ENCODE peak calls at places on chromosomes 11 and 22, in four cellular contexts. C is pancreas, S is IMR-90, E is heart left ventricle. O is an unnamed sample.

GRCh38 chr11:17792161-17792560 is 57.6 kb downstream of the KCNC1 start:
- DNase-seq in E (no peak), C (no peak), S (no peak), O (no peak)

GRCh38 chr11:96393753-96394348 is 4.0 kb downstream of the JRKL start:
- DNase-seq in C (no peak), E (no peak), S (peak), O (no peak)

GRCh38 chr11:23570828-23571227 is 710.6 kb upstream of the CCDC179 start:
- DNase-seq in S (peak), C (no peak), E (no peak), O (no peak)

GRCh38 chr22:26687439-26687838 is 30.1 kb downstream of the MIAT start:
- DNase-seq in E (no peak), S (no peak), C (no peak), O (no peak)

GRCh38 chr11:12074529-12075195 is 35.7 kb upstream of the MICAL2 start:
- DNase-seq in S (no peak), C (no peak), E (no peak), O (no peak)

GRCh38 chr22:29750029-29750428 is 16.8 kb downstream of the ZMAT5 start:
- DNase-seq in S (no peak), E (no peak), C (no peak), O (no peak)

GRCh38 chr22:24975813-24976341 is 23.4 kb downstream of the KIAA1671 start:
- DNase-seq in E (no peak), C (no peak), S (no peak), O (no peak)

GRCh38 chr11:119316017-119316728 is 757 bp downstream of the MCAM start:
- DNase-seq in S (no peak), C (peak), E (peak), O (no peak)

GRCh38 chr22:19948057-19948760 is 6.6 kb upstream of the TXNRD2 start:
- DNase-seq in S (no peak), C (no peak), E (no peak), O (no peak)

GRCh38 chr11:68993546-68993945 is 12.8 kb upstream of the MRGPRD start:
- DNase-seq in E (no peak), S (no peak), C (no peak), O (no peak)

GRCh38 chr22:19729507-19729906 is 6.2 kb downstream of the GP1BB start:
- DNase-seq in C (no peak), E (no peak), S (no peak), O (no peak)

GRCh38 chr22:25759825-25760231 is 17.8 kb downstream of the MYO18B start:
- DNase-seq in E (peak), C (no peak), S (peak), O (no peak)

GRCh38 chr22:31973739-31974138 is 29.4 kb downstream of the YWHAH start:
- DNase-seq in E (no peak), C (no peak), S (no peak), O (no peak)

GRCh38 chr11:116545912-116546311 is 226.9 kb downstream of the BUD13 start:
- DNase-seq in C (no peak), S (no peak), E (no peak), O (no peak)

DNA sequence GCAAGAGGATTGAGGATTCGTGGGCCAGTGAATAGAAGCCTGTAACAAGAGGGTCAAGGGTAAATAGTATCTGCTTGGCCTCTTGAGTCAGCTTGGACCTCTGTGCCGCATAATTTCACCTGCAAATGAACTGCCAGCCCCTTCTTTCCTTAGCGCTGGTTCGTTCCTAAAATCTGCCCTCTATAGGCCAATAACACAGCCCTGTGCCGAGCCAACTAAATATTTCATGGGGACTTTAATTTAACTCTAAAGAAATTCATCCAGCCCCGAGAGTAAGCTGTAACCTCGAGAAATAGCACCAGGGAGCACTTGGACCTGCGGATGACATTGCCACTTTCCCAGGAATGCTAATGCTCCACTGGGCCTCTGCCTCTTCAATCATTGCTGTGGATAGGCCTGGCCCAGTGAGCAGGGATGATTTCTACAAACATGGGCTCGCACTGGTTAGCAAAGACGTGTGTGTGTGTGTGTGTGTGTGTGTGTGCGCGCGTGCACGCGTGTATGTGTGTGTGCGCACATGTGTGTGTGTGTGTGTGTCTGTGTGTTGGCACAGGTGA is 95.3 kb upstream of the TBCEL start:
- DNase-seq in S (no peak), C (no peak), E (no peak), O (no peak)
- TF ChIP-seq CTCF in S (no peak), C (no peak), E (no peak), O (no peak)

GRCh38 chr11:133082851-133083488 is 449.3 kb downstream of the OPCML start:
- DNase-seq in C (peak), S (peak), E (peak), O (peak)
- TF ChIP-seq CTCF in C (peak), S (peak), E (peak), O (peak)

GRCh38 chr11:44949160-44950035 is 1.3 kb downstream of the TP53I11 start:
- DNase-seq in E (peak), S (peak), C (peak), O (peak)

GRCh38 chr11:44950036-44950624 is 553 bp downstream of the TP53I11 start:
- DNase-seq in S (no peak), E (peak), C (peak), O (peak)

GRCh38 chr11:44952082-44952481 is 1.4 kb upstream of the TP53I11 start:
- DNase-seq in C (no peak), E (no peak), S (no peak), O (no peak)

GRCh38 chr11:44952500-44953260 is 2.0 kb upstream of the TP53I11 start:
- DNase-seq in S (no peak), C (no peak), E (no peak), O (no peak)

GRCh38 chr11:44950625-44951472 is at the start of gene TP53I11:
- DNase-seq in C (peak), E (peak), S (peak), O (peak)
- TF ChIP-seq CTCF in C (peak), E (peak), S (peak), O (peak)

GRCh38 chr22:21003782-21004181 is 1.9 kb upstream of the THAP7 start:
- DNase-seq in E (no peak), S (no peak), C (no peak), O (no peak)

GRCh38 chr22:21000987-21001600 is 824 bp downstream of the THAP7 start:
- DNase-seq in E (peak), S (no peak), C (no peak), O (no peak)

GRCh38 chr22:20999350-21000214 is 2.3 kb downstream of the THAP7 start:
- DNase-seq in C (peak), S (no peak), E (peak), O (no peak)

GRCh38 chr22:21000215-21000986 is 1.5 kb downstream of the THAP7 start:
- DNase-seq in E (peak), C (no peak), S (no peak), O (no peak)

GRCh38 chr22:21001601-21002325 is at the start of gene THAP7:
- DNase-seq in E (peak), C (peak), S (peak), O (peak)
- TF ChIP-seq CTCF in E (no peak), C (no peak), S (no peak), O (no peak)